ENCODE peak calls at places on chromosomes 16 and 17, in eight cellular contexts. One of them, this sample, is unnamed.

GRCh38 chr16:57255686-57256415 is 10.8 kb downstream of the ARL2BP start:
- DNase-seq in body of pancreas: no peak
- DNase-seq in tibial nerve: no peak
- DNase-seq in mucosa of descending colon: no peak
- DNase-seq in cardiac fibroblast: no peak
- DNase-seq in heart left ventricle: peak; percentile 13
- DNase-seq in GM23338: no peak
- DNase-seq in mammary epithelial cell: peak; percentile 89
- DNase-seq in this sample: no peak

GRCh38 chr17:74181341-74181740 is 22.1 kb upstream of the RPL38 start:
- DNase-seq in body of pancreas: no peak
- DNase-seq in tibial nerve: no peak
- DNase-seq in mucosa of descending colon: no peak
- DNase-seq in cardiac fibroblast: no peak
- DNase-seq in heart left ventricle: no peak
- DNase-seq in GM23338: no peak
- DNase-seq in mammary epithelial cell: no peak
- DNase-seq in this sample: no peak

GRCh38 chr16:24778676-24779075 is 49.2 kb downstream of the TNRC6A start:
- DNase-seq in body of pancreas: no peak
- DNase-seq in tibial nerve: no peak
- DNase-seq in mucosa of descending colon: no peak
- DNase-seq in cardiac fibroblast: no peak
- DNase-seq in heart left ventricle: no peak
- DNase-seq in GM23338: no peak
- DNase-seq in mammary epithelial cell: no peak
- DNase-seq in this sample: no peak

GRCh38 chr16:57994778-57995177 is 5.7 kb downstream of the ZNF319 start:
- DNase-seq in body of pancreas: no peak
- DNase-seq in tibial nerve: no peak
- DNase-seq in mucosa of descending colon: peak; percentile 74
- DNase-seq in cardiac fibroblast: peak; percentile 58
- DNase-seq in heart left ventricle: peak; percentile 74
- DNase-seq in GM23338: peak; percentile 68
- DNase-seq in mammary epithelial cell: peak; percentile 22
- DNase-seq in this sample: peak; percentile 33

GRCh38 chr16:66926171-66926570 is 836 bp upstream of the RRAD start:
- DNase-seq in body of pancreas: peak; percentile 38
- DNase-seq in tibial nerve: no peak
- DNase-seq in mucosa of descending colon: no peak
- DNase-seq in cardiac fibroblast: no peak
- DNase-seq in heart left ventricle: peak; percentile 75
- DNase-seq in GM23338: no peak
- DNase-seq in mammary epithelial cell: no peak
- DNase-seq in this sample: no peak

GRCh38 chr17:81064746-81065475 is 30.0 kb downstream of the BAIAP2 start:
- DNase-seq in body of pancreas: no peak
- DNase-seq in tibial nerve: no peak
- DNase-seq in mucosa of descending colon: no peak
- DNase-seq in cardiac fibroblast: peak; percentile 39
- DNase-seq in heart left ventricle: no peak
- DNase-seq in GM23338: no peak
- DNase-seq in mammary epithelial cell: no peak
- DNase-seq in this sample: peak; percentile 47

GRCh38 chr17:10318540-10318939 is 54.3 kb downstream of the MYH13 start:
- DNase-seq in body of pancreas: no peak
- DNase-seq in tibial nerve: no peak
- DNase-seq in mucosa of descending colon: no peak
- DNase-seq in cardiac fibroblast: no peak
- DNase-seq in heart left ventricle: no peak
- DNase-seq in GM23338: peak; percentile 27
- DNase-seq in mammary epithelial cell: no peak
- DNase-seq in this sample: no peak

GRCh38 chr17:45372325-45372869 is 55.6 kb upstream of the MAP3K14 start:
- DNase-seq in body of pancreas: no peak
- DNase-seq in tibial nerve: peak; percentile 12
- DNase-seq in mucosa of descending colon: no peak
- DNase-seq in cardiac fibroblast: no peak
- DNase-seq in heart left ventricle: no peak
- DNase-seq in GM23338: no peak
- DNase-seq in mammary epithelial cell: no peak
- DNase-seq in this sample: no peak

GRCh38 chr16:87628940-87629339 is 26.6 kb downstream of the JPH3 start:
- DNase-seq in body of pancreas: no peak
- DNase-seq in tibial nerve: no peak
- DNase-seq in mucosa of descending colon: no peak
- DNase-seq in cardiac fibroblast: peak; percentile 62
- DNase-seq in heart left ventricle: peak; percentile 19
- DNase-seq in GM23338: no peak
- DNase-seq in mammary epithelial cell: peak; percentile 50
- DNase-seq in this sample: no peak

GRCh38 chr17:29241015-29241963 is 5.4 kb upstream of the CRYBA1 start:
- DNase-seq in body of pancreas: no peak
- DNase-seq in tibial nerve: no peak
- DNase-seq in mucosa of descending colon: no peak
- DNase-seq in cardiac fibroblast: peak; percentile 98
- DNase-seq in heart left ventricle: no peak
- DNase-seq in GM23338: peak; percentile 58
- DNase-seq in mammary epithelial cell: peak; percentile 94
- DNase-seq in this sample: peak; percentile 97

GRCh38 chr16:66900721-66901441 is 17.8 kb downstream of the CDH16 start:
- DNase-seq in body of pancreas: no peak
- DNase-seq in tibial nerve: no peak
- DNase-seq in mucosa of descending colon: no peak
- DNase-seq in cardiac fibroblast: no peak
- DNase-seq in heart left ventricle: no peak
- DNase-seq in GM23338: no peak
- DNase-seq in mammary epithelial cell: no peak
- DNase-seq in this sample: no peak

GRCh38 chr17:7857724-7858486 is at the start of gene CYB5D1:
- DNase-seq in body of pancreas: peak; percentile 92
- DNase-seq in tibial nerve: peak; percentile 84
- DNase-seq in mucosa of descending colon: peak; percentile 90
- DNase-seq in cardiac fibroblast: peak; percentile 97
- DNase-seq in heart left ventricle: peak; percentile 89
- DNase-seq in GM23338: peak; percentile 95
- DNase-seq in mammary epithelial cell: peak; percentile 92
- DNase-seq in this sample: peak; percentile 96

GRCh38 chr17:7856081-7856791 is 1.1 kb downstream of the NAA38 start:
- DNase-seq in body of pancreas: peak; percentile 35
- DNase-seq in tibial nerve: peak; percentile 14
- DNase-seq in mucosa of descending colon: peak; percentile 79
- DNase-seq in cardiac fibroblast: peak; percentile 51
- DNase-seq in heart left ventricle: peak; percentile 86
- DNase-seq in GM23338: no peak
- DNase-seq in mammary epithelial cell: no peak
- DNase-seq in this sample: peak; percentile 12

GRCh38 chr17:7855643-7856080 is 796 bp downstream of the TMEM88 start:
- DNase-seq in body of pancreas: no peak
- DNase-seq in tibial nerve: peak; percentile 25
- DNase-seq in mucosa of descending colon: peak; percentile 72
- DNase-seq in cardiac fibroblast: no peak
- DNase-seq in heart left ventricle: no peak
- DNase-seq in GM23338: no peak
- DNase-seq in mammary epithelial cell: no peak
- DNase-seq in this sample: no peak

GRCh38 chr17:7858487-7858832 is 657 bp downstream of the CYB5D1 start:
- DNase-seq in body of pancreas: peak; percentile 49
- DNase-seq in tibial nerve: no peak
- DNase-seq in mucosa of descending colon: peak; percentile 66
- DNase-seq in cardiac fibroblast: peak; percentile 61
- DNase-seq in heart left ventricle: peak; percentile 68
- DNase-seq in GM23338: peak; percentile 89
- DNase-seq in mammary epithelial cell: no peak
- DNase-seq in this sample: no peak

DNA sequence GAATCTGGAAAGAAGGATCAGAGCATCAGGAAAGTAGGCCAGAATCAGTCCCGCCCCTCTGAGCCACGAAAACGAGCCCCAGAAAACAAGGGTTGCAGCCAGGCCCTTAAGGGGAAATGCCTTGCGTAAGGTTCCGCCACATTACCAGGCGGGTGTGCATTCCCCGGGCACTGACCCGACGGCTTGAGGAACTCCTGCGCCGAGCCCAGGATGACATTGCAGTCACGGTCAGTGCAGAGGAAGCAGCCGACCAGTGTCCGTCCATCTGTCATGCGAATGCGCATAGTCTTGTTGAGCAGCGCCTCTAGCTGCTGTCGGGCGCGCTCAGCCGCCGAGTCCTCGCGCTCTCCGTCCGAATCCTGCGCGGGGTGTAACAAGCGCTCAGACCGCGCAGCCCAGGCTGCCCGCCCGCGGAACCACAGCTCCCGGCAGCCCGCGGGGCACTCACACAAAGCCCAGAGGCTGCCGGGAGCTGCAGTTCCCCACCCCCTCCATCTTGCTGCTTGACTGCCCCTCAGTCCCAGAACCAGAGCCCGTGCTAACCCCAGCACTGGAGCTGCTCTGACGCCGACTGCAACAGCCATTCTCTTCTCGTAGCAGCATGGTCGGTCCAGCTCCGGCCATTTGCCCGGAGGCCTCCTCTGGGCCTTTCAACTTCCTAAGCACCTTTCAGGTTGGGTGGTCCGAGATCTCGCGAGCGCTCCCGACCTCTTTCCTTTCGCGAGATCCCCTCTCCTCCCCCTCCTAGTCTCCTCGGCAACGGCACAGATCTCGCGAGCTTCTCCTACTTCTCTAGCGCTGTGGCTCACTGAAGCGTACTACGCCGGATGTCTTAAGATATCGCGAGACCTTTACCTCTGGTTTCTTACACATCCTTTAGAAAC is at the start of gene NAA38:
- DNase-seq in body of pancreas: peak; percentile 98
- DNase-seq in tibial nerve: peak; percentile 93
- DNase-seq in mucosa of descending colon: peak; percentile 98
- DNase-seq in cardiac fibroblast: peak; percentile 100
- DNase-seq in heart left ventricle: peak; percentile 96
- DNase-seq in GM23338: peak; percentile 100
- DNase-seq in mammary epithelial cell: peak; percentile 99
- DNase-seq in this sample: peak; percentile 100
- TF ChIP-seq CTCF in body of pancreas: peak; percentile 64
- TF ChIP-seq CTCF in tibial nerve: peak; percentile 76
- TF ChIP-seq CTCF in mucosa of descending colon: peak; percentile 28
- TF ChIP-seq CTCF in cardiac fibroblast: peak; percentile 42
- TF ChIP-seq CTCF in heart left ventricle: peak; percentile 48
- TF ChIP-seq CTCF in GM23338: peak; percentile 45
- TF ChIP-seq CTCF in mammary epithelial cell: peak; percentile 9
- TF ChIP-seq CTCF in this sample: peak; percentile 54

DNA sequence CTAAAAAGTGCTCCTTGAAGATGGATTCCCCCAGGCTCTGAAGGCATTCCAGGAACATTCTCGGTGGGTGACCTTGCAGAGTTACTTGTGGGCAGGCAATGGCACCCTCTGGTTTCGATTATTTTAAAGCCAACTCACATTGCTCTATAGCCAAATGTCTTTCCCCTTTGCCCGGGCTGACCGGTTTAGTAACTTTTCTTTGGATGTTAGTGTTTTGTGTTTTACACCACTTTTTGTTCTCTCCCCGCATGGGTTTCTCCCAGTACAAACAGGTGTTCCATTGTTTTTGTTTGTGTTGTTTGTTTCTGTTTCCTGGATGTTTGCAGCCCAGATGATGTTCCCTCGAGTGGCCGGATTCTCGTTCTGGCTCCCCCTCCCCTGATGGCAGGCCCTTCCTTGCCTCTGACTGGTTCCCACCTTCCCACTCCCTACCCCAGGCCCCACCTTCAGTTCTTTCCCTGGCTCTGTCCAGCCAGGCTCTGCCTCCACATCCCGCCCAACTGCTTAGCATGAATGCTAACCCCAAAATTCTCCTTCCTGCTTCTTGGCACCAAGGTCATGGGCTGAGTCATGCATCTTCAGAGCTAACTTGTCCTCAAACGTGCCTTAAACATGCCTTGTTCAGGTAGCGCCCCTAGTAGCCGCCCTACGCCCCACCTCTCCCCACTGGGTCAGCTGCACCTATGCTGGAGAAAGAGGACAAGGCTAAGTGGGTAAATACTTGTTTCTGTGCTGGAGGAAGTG is 40.6 kb downstream of the ELAC2 start:
- DNase-seq in body of pancreas: no peak
- DNase-seq in tibial nerve: no peak
- DNase-seq in mucosa of descending colon: no peak
- DNase-seq in cardiac fibroblast: peak; percentile 20
- DNase-seq in heart left ventricle: no peak
- DNase-seq in GM23338: peak; percentile 84
- DNase-seq in mammary epithelial cell: no peak
- DNase-seq in this sample: no peak
- H3K4me3 ChIP-seq in body of pancreas: no peak overlapping the region
- H3K4me3 ChIP-seq in tibial nerve: no peak overlapping the region
- H3K4me3 ChIP-seq in mucosa of descending colon: no peak overlapping the region
- H3K4me3 ChIP-seq in cardiac fibroblast: no peak overlapping the region
- H3K4me3 ChIP-seq in heart left ventricle: no peak overlapping the region
- H3K4me3 ChIP-seq in GM23338: no peak overlapping the region
- H3K4me3 ChIP-seq in mammary epithelial cell: no peak overlapping the region
- H3K4me3 ChIP-seq in this sample: no peak overlapping the region

GRCh38 chr16:68381363-68381724 is 67.0 kb downstream of the SMPD3 start:
- DNase-seq in body of pancreas: no peak
- DNase-seq in tibial nerve: no peak
- DNase-seq in mucosa of descending colon: no peak
- DNase-seq in cardiac fibroblast: no peak
- DNase-seq in heart left ventricle: peak; percentile 10
- DNase-seq in GM23338: no peak
- DNase-seq in mammary epithelial cell: no peak
- DNase-seq in this sample: no peak

GRCh38 chr16:68380348-68380670 is 68.0 kb downstream of the SMPD3 start:
- DNase-seq in body of pancreas: no peak
- DNase-seq in tibial nerve: no peak
- DNase-seq in mucosa of descending colon: no peak
- DNase-seq in cardiac fibroblast: no peak
- DNase-seq in heart left ventricle: peak; percentile 50
- DNase-seq in GM23338: no peak
- DNase-seq in mammary epithelial cell: no peak
- DNase-seq in this sample: no peak

GRCh38 chr16:68380676-68381362 is 67.5 kb downstream of the SMPD3 start:
- DNase-seq in body of pancreas: no peak
- DNase-seq in tibial nerve: no peak
- DNase-seq in mucosa of descending colon: no peak
- DNase-seq in cardiac fibroblast: no peak
- DNase-seq in heart left ventricle: peak; percentile 48
- DNase-seq in GM23338: no peak
- DNase-seq in mammary epithelial cell: no peak
- DNase-seq in this sample: no peak

GRCh38 chr16:68383858-68384257 is 64.5 kb downstream of the SMPD3 start:
- DNase-seq in body of pancreas: no peak
- DNase-seq in tibial nerve: no peak
- DNase-seq in mucosa of descending colon: no peak
- DNase-seq in cardiac fibroblast: no peak
- DNase-seq in heart left ventricle: peak; percentile 9
- DNase-seq in GM23338: no peak
- DNase-seq in mammary epithelial cell: no peak
- DNase-seq in this sample: no peak

GRCh38 chr16:68382296-68382718 is 66.0 kb downstream of the SMPD3 start:
- DNase-seq in body of pancreas: no peak
- DNase-seq in tibial nerve: no peak
- DNase-seq in mucosa of descending colon: peak; percentile 84
- DNase-seq in cardiac fibroblast: no peak
- DNase-seq in heart left ventricle: peak; percentile 37
- DNase-seq in GM23338: peak; percentile 68
- DNase-seq in mammary epithelial cell: no peak
- DNase-seq in this sample: no peak
- TF ChIP-seq CTCF in body of pancreas: peak; percentile 23
- TF ChIP-seq CTCF in tibial nerve: no peak
- TF ChIP-seq CTCF in mucosa of descending colon: peak; percentile 46
- TF ChIP-seq CTCF in cardiac fibroblast: peak; percentile 30
- TF ChIP-seq CTCF in heart left ventricle: peak; percentile 31
- TF ChIP-seq CTCF in GM23338: peak; percentile 57
- TF ChIP-seq CTCF in mammary epithelial cell: peak; percentile 30
- TF ChIP-seq CTCF in this sample: peak; percentile 29

GRCh38 chr17:40094874-40095273 is 5.5 kb downstream of the NR1D1 start:
- DNase-seq in body of pancreas: no peak
- DNase-seq in tibial nerve: no peak
- DNase-seq in mucosa of descending colon: no peak
- DNase-seq in cardiac fibroblast: no peak
- DNase-seq in heart left ventricle: no peak
- DNase-seq in GM23338: no peak
- DNase-seq in mammary epithelial cell: no peak
- DNase-seq in this sample: no peak
- H3K4me3 ChIP-seq in body of pancreas: no peak overlapping the region
- H3K4me3 ChIP-seq in tibial nerve: no peak overlapping the region
- H3K4me3 ChIP-seq in mucosa of descending colon: no peak overlapping the region
- H3K4me3 ChIP-seq in cardiac fibroblast: no peak overlapping the region
- H3K4me3 ChIP-seq in heart left ventricle: no peak overlapping the region
- H3K4me3 ChIP-seq in GM23338: no peak overlapping the region
- H3K4me3 ChIP-seq in mammary epithelial cell: no peak overlapping the region
- H3K4me3 ChIP-seq in this sample: no peak overlapping the region